ENCODE peak calls at places on chromosome 1, in six cellular contexts. V is endothelial cell of umbilical vein, W is mammary epithelial cell, Q is PC-9, K is fibroblast of lung, J is neural progenitor cell. G is an unnamed sample.

GRCh38 chr1:226628624-226629155 is 80.1 kb downstream of the STUM start:
- DNase-seq in V (no peak), W (no peak), Q (no peak), K (no peak), J (no peak), G (no peak)

GRCh38 chr1:112618721-112619517 is at the start of gene ST7L:
- DNase-seq in V (peak; percentile 81), W (peak; percentile 69), Q (peak; percentile 60), K (peak; percentile 83), J (peak; percentile 84), G (peak; percentile 63)

GRCh38 chr1:155962599-155963211 is 15.6 kb downstream of the ARHGEF2 start:
- DNase-seq in V (peak; percentile 46), W (peak; percentile 47), Q (peak; percentile 52), K (peak; percentile 49), J (no peak), G (peak; percentile 49)

GRCh38 chr1:39652105-39652504 is 12.7 kb upstream of the HEYL start:
- DNase-seq in V (no peak), W (no peak), Q (no peak), K (no peak), J (no peak), G (no peak)

GRCh38 chr1:205907794-205908193 is 35.5 kb downstream of the SLC26A9 start:
- DNase-seq in V (peak; percentile 46), W (peak; percentile 30), Q (no peak), K (peak; percentile 34), J (peak; percentile 43), G (peak; percentile 74)

GRCh38 chr1:214439352-214440119 is 111.9 kb downstream of the PTPN14 start:
- DNase-seq in V (peak; percentile 53), W (peak; percentile 99), Q (peak; percentile 99), K (peak; percentile 98), J (no peak), G (peak; percentile 81)

GRCh38 chr1:164895026-164895907 is 336.3 kb downstream of the PBX1 start:
- DNase-seq in V (no peak), W (no peak), Q (peak; percentile 61), K (no peak), J (no peak), G (peak; percentile 27)

GRCh38 chr1:41533016-41533730 is 48.7 kb upstream of the EDN2 start:
- DNase-seq in V (no peak), W (no peak), Q (no peak), K (no peak), J (no peak), G (no peak)

GRCh38 chr1:217134857-217135568 is 411.8 kb upstream of the ESRRG start:
- DNase-seq in V (no peak), W (peak; percentile 38), Q (no peak), K (peak; percentile 26), J (peak; percentile 65), G (peak; percentile 38)

GRCh38 chr1:178962853-178963810 is 62.6 kb upstream of the FAM20B start:
- DNase-seq in V (no peak), W (no peak), Q (no peak), K (no peak), J (no peak), G (no peak)

GRCh38 chr1:84083321-84083720 is 60.8 kb upstream of the PRKACB start:
- DNase-seq in V (no peak), W (no peak), Q (no peak), K (no peak), J (no peak), G (no peak)

GRCh38 chr1:32702599-32703478 is at the start of gene SYNC:
- DNase-seq in V (no peak), W (no peak), Q (no peak), K (peak; percentile 51), J (peak; percentile 58), G (peak; percentile 61)

GRCh38 chr1:225426395-225427248 is 1.2 kb downstream of the LBR start:
- DNase-seq in V (peak; percentile 50), W (peak; percentile 48), Q (no peak), K (peak; percentile 43), J (peak; percentile 49), G (peak; percentile 39)

GRCh38 chr1:71357708-71358107 is 276.9 kb upstream of the ZRANB2 start:
- DNase-seq in V (no peak), W (no peak), Q (no peak), K (no peak), J (peak; percentile 39), G (no peak)

GRCh38 chr1:7595338-7595737 is 175.8 kb upstream of the VAMP3 start:
- DNase-seq in V (no peak), W (no peak), Q (no peak), K (no peak), J (peak; percentile 21), G (no peak)

GRCh38 chr1:230750986-230751625 is 3.9 kb downstream of the CAPN9 start:
- DNase-seq in V (no peak), W (no peak), Q (no peak), K (no peak), J (no peak), G (no peak)

GRCh38 chr1:17632541-17633193 is 93.2 kb downstream of the ARHGEF10L start:
- DNase-seq in V (no peak), W (peak; percentile 81), Q (peak; percentile 59), K (peak; percentile 58), J (no peak), G (peak; percentile 82)

GRCh38 chr1:196317535-196318522 is 290.4 kb downstream of the KCNT2 start:
- DNase-seq in V (peak; percentile 62), W (peak; percentile 11), Q (no peak), K (peak; percentile 66), J (peak; percentile 42), G (peak; percentile 49)

GRCh38 chr1:162500805-162501204 is 3.2 kb downstream of the UHMK1 start:
- DNase-seq in V (no peak), W (no peak), Q (no peak), K (peak; percentile 69), J (no peak), G (no peak)

GRCh38 chr1:31704261-31705079 is 653 bp upstream of the COL16A1 start:
- DNase-seq in V (no peak), W (peak; percentile 40), Q (no peak), K (peak; percentile 90), J (peak; percentile 19), G (peak; percentile 37)

GRCh38 chr1:218739426-218739825 is 394.3 kb downstream of the TGFB2 start:
- DNase-seq in V (no peak), W (no peak), Q (no peak), K (peak; percentile 97), J (no peak), G (no peak)

GRCh38 chr1:205237526-205238484 is 10.1 kb downstream of the TMCC2 start:
- DNase-seq in V (no peak), W (no peak), Q (no peak), K (no peak), J (no peak), G (no peak)

GRCh38 chr1:63320024-63320799 is 2.2 kb upstream of the FOXD3 start:
- DNase-seq in V (no peak), W (no peak), Q (no peak), K (peak; percentile 28), J (peak; percentile 61), G (no peak)
- TF ChIP-seq EZH2 in V (peak; percentile 87), W (peak; percentile 37), Q (no peak), K (peak; percentile 53), J (peak; percentile 98), G (no peak)

DNA sequence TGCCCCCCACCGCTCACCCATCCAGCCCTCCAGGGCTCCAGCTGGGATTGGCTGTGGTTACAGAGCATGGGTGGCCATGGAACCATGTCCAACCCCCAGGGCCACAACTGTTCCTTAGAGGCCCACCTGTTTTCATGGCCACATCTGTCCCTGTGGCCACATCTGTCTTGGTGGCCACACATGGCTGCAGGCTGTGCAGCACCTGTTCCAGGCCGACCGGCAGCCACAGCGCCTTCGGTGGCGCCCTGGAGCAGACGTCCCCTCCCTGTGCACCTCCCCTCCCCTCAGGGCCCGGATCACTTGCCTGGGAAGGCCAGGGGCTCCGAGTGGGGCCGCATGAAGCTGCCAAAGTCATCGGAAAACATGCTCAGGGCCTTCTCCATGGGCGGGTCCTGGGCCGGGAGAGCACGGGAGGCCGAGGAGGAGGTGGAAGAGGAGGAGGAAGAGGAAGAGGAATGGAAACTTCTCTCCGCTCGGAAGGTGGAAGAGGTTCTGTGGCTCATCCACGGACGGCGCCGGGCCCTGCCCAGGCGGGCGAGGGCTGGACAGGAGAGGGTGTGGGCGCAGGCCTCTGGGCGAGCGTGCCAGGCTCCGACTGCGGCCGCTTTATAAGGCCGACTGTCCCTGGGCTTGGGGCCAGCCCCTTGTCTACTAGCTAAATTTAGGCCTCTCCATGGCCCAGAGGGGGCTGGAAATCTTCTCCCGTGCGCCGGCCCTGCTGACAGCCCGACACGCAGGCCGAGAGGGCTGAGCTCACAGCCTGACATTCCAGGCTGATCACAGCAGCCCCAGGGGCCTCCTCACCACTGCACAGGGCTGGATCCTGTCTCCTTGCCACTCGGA is at the start of gene HSPB7:
- DNase-seq in V (no peak), W (no peak), Q (no peak), K (peak; percentile 67), J (peak; percentile 70), G (no peak)
- TF ChIP-seq CTCF in V (no peak), W (no peak), Q (no peak), K (no peak), J (peak; percentile 32), G (no peak)

GRCh38 chr1:245111073-245111472 is 43.7 kb upstream of the KIF26B start:
- DNase-seq in V (no peak), W (no peak), Q (no peak), K (no peak), J (no peak), G (no peak)

GRCh38 chr1:245110406-245110805 is 44.4 kb upstream of the KIF26B start:
- DNase-seq in V (no peak), W (no peak), Q (no peak), K (no peak), J (no peak), G (no peak)

GRCh38 chr1:245116781-245117180 is 38.0 kb upstream of the KIF26B start:
- DNase-seq in V (no peak), W (no peak), Q (no peak), K (no peak), J (no peak), G (no peak)

GRCh38 chr1:245116131-245116530 is 38.7 kb upstream of the KIF26B start:
- DNase-seq in V (no peak), W (no peak), Q (no peak), K (no peak), J (no peak), G (no peak)

GRCh38 chr1:245113649-245114048 is 41.1 kb upstream of the KIF26B start:
- DNase-seq in V (no peak), W (no peak), Q (no peak), K (no peak), J (no peak), G (no peak)
- H3K4me2 ChIP-seq in V (no peak overlapping the region), W (no peak overlapping the region), Q (no peak overlapping the region), K (no peak overlapping the region), J (no peak overlapping the region), G (no peak overlapping the region)

DNA sequence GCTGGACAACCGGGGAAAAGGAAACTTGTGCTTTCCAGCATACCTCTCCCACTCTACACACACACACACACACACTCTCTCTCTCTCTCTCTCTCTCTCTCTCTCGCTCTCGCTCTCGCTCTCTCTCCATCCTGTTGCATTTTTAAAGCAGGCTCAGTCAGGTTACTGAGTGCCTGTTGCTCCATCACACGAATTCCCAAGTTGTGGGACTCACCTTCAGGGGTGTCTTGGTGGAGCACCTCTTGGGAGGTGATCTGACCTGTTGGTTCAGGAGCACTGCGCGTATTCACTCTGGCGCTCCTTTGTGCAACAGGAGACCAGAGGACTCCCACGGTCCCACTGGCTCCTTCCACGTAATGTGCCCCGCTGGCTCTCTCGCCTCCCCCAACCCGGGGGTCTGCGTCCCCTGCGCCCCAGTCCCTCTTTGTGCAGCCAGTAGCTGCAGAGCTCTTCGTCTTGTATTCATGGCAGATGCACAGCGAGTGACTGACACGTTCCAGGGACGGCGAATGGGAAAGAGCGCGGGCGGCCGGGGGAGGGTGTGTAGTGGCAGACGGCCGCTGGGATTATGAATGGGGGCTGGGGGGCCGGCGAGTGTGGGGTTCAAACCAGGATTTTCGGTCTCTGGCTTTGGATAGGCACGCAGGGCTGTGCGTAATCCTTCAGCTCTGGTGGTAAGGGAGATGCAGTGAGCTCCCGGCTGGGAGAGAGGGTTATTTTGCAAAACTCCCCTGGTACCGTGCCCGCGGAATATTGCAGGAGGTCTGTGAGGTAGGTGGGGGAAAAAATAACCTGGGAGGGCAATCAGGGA is 630 bp upstream of the PDE4B start:
- DNase-seq in V (no peak), W (no peak), Q (no peak), K (peak; percentile 52), J (peak; percentile 62), G (no peak)
- TF ChIP-seq EZH2 in V (no peak), W (no peak), Q (no peak), K (no peak), J (peak; percentile 9), G (no peak)

G was measured in PC-3.